ENCODE peak calls at places on chromosomes 4 and X, in six cellular contexts. N is NCI-H1436; Y is activated naive CD4-positive, alpha-beta T cell treated with anti-CD3 and anti-CD28 coated beads for 36 hours; C is HTR-8/SVneo; D is OCI-LY7; O is lower leg skin. L is an unnamed sample.

GRCh38 chrX:2707334-2707760 is 16.3 kb downstream of the CD99 start:
- DNase-seq in Y (peak), O (peak), D (peak), N (no peak), C (peak), L (peak)

GRCh38 chr4:73170518-73171198 is 87.9 kb downstream of the ANKRD17 start:
- DNase-seq in N (no peak), Y (no peak), D (no peak), C (no peak), O (no peak), L (peak)

GRCh38 chr4:44186850-44187246 is 261.8 kb downstream of the KCTD8 start:
- DNase-seq in C (no peak), N (no peak), D (no peak), O (no peak), Y (no peak), L (no peak)

GRCh38 chr4:75512336-75513211 is 1.6 kb downstream of the RCHY1 start:
- DNase-seq in C (peak), Y (no peak), O (no peak), D (peak), N (no peak), L (no peak)

GRCh38 chr4:85039526-85039925 is 73.0 kb upstream of the WDFY3 start:
- DNase-seq in D (no peak), C (no peak), O (no peak), N (no peak), Y (no peak), L (no peak)

GRCh38 chr4:147312376-147313046 is 168.4 kb upstream of the EDNRA start:
- DNase-seq in Y (no peak), D (no peak), N (no peak), O (no peak), C (no peak), L (no peak)

GRCh38 chr4:31059753-31060522 is 339.8 kb downstream of the PCDH7 start:
- DNase-seq in D (no peak), N (no peak), O (no peak), Y (no peak), C (no peak), L (no peak)

GRCh38 chr4:113057891-113058290 is 8.4 kb downstream of the ANK2 start:
- DNase-seq in N (no peak), C (no peak), D (no peak), Y (no peak), O (no peak), L (no peak)

GRCh38 chr4:80615099-80615498 is 279.6 kb downstream of the CFAP299 start:
- DNase-seq in N (no peak), C (no peak), O (no peak), D (no peak), Y (no peak), L (no peak)

GRCh38 chrX:40501456-40501855 is 79.3 kb upstream of the ATP6AP2 start:
- DNase-seq in Y (no peak), N (no peak), O (no peak), D (no peak), C (no peak), L (no peak)

GRCh38 chrX:68084765-68085164 is 348.5 kb downstream of the OPHN1 start:
- DNase-seq in O (no peak), Y (no peak), N (no peak), C (no peak), D (no peak), L (no peak)

GRCh38 chrX:41148553-41148952 is 63.3 kb downstream of the USP9X start:
- DNase-seq in N (no peak), C (peak), O (no peak), Y (no peak), D (no peak), L (no peak)

GRCh38 chr4:63922146-63922545 is 487.1 kb downstream of the TECRL start:
- DNase-seq in N (no peak), C (no peak), O (no peak), Y (no peak), D (no peak), L (no peak)

GRCh38 chrX:112967341-112967740 is 126.7 kb upstream of the AMOT start:
- DNase-seq in Y (no peak), N (no peak), D (no peak), C (no peak), O (no peak), L (no peak)

GRCh38 chr4:118141240-118141639 is 107.0 kb downstream of the NDST3 start:
- DNase-seq in C (no peak), O (no peak), D (no peak), N (no peak), Y (no peak), L (no peak)

GRCh38 chr4:38860788-38861424 is 4.3 kb upstream of the TLR6 start:
- DNase-seq in O (no peak), C (peak), D (peak), N (peak), Y (peak), L (peak)

GRCh38 chr4:76623217-76624060 is 188.4 kb downstream of the SHROOM3 start:
- DNase-seq in O (no peak), D (no peak), C (no peak), N (no peak), Y (no peak), L (no peak)

GRCh38 chr4:144787365-144788263 is 141.7 kb downstream of the HHIP start:
- DNase-seq in Y (no peak), C (peak), D (peak), O (no peak), N (no peak), L (no peak)

GRCh38 chr4:37434469-37434868 is 189.9 kb downstream of the NWD2 start:
- DNase-seq in O (no peak), D (no peak), C (peak), Y (no peak), N (no peak), L (no peak)

GRCh38 chr4:143083811-143084472 is 100.8 kb upstream of the USP38 start:
- DNase-seq in O (no peak), Y (no peak), C (no peak), D (no peak), N (no peak), L (no peak)

GRCh38 chr4:80219301-80220025 is 22.2 kb downstream of the PRDM8 start:
- DNase-seq in Y (no peak), C (no peak), N (no peak), D (no peak), O (no peak), L (no peak)

GRCh38 chr4:125796138-125796537 is 481.4 kb downstream of the FAT4 start:
- DNase-seq in C (no peak), D (no peak), O (no peak), N (no peak), Y (no peak), L (no peak)

GRCh38 chr4:139492429-139492828 is 38.5 kb downstream of the RAB33B start:
- DNase-seq in O (no peak), Y (no peak), C (no peak), D (no peak), N (no peak), L (no peak)

GRCh38 chr4:146023334-146023967 is 84.8 kb upstream of the ZNF827 start:
- DNase-seq in Y (no peak), N (no peak), C (no peak), D (peak), O (no peak), L (no peak)

GRCh38 chr4:116389139-116389538 is 696.2 kb downstream of the TRAM1L1 start:
- DNase-seq in C (no peak), D (no peak), N (no peak), Y (no peak), O (no peak), L (no peak)

GRCh38 chr4:8830056-8830455 is 41.6 kb downstream of the HMX1 start:
- DNase-seq in N (no peak), Y (no peak), O (peak), D (no peak), C (no peak), L (no peak)

GRCh38 chrX:65196758-65197371 is 220.6 kb upstream of the ZC4H2 start:
- DNase-seq in C (no peak), Y (peak), D (peak), N (no peak), O (no peak), L (no peak)

GRCh38 chrX:103831342-103831802 is 685 bp downstream of the RAB9B start:
- DNase-seq in Y (no peak), D (no peak), O (no peak), N (peak), C (no peak), L (no peak)

GRCh38 chr4:6116696-6117285 is 83.6 kb downstream of the JAKMIP1 start:
- DNase-seq in C (no peak), D (no peak), O (peak), N (peak), Y (no peak), L (no peak)

GRCh38 chr4:61468091-61468720 is 268.1 kb downstream of the ADGRL3 start:
- DNase-seq in D (no peak), N (no peak), Y (no peak), O (no peak), C (peak), L (no peak)

GRCh38 chr4:41526628-41527027 is 11.3 kb upstream of the LIMCH1 start:
- DNase-seq in N (no peak), C (no peak), D (no peak), O (no peak), Y (no peak), L (no peak)

GRCh38 chr4:174521800-174522182 is 497 bp downstream of the HPGD start:
- DNase-seq in Y (peak), N (no peak), O (no peak), C (peak), D (no peak), L (no peak)

GRCh38 chrX:23898412-23898959 is 9.3 kb downstream of the APOO start:
- DNase-seq in Y (no peak), D (no peak), O (no peak), C (no peak), N (no peak), L (no peak)

L was measured in DND-41.